ENCODE peak calls at places on chromosomes 6 and 20, in four cellular contexts. J, V, X and L are unnamed samples.

GRCh38 chr6:159633196-159633595 is 59.8 kb downstream of the SOD2 start:
- DNase-seq in J (peak), V (no peak), X (no peak), L (no peak)

GRCh38 chr20:47043076-47043475 is 148.4 kb downstream of the EYA2 start:
- DNase-seq in J (no peak), V (no peak), X (no peak), L (no peak)

GRCh38 chr6:170149681-170150589 is 140.9 kb downstream of the DLL1 start:
- DNase-seq in J (no peak), V (no peak), X (no peak), L (peak)

GRCh38 chr6:161985911-161986310 is 712.0 kb upstream of the AGPAT4 start:
- DNase-seq in J (no peak), V (no peak), X (no peak), L (no peak)

GRCh38 chr6:7307533-7307932 is 5.5 kb downstream of the SSR1 start:
- DNase-seq in J (no peak), V (no peak), X (no peak), L (no peak)

GRCh38 chr6:89970609-89971337 is 76.5 kb downstream of the GJA10 start:
- DNase-seq in J (peak), V (no peak), X (no peak), L (no peak)

GRCh38 chr6:45759134-45759849 is 256.4 kb downstream of the CLIC5 start:
- DNase-seq in J (no peak), V (no peak), X (no peak), L (no peak)

GRCh38 chr6:136085370-136086115 is 164.6 kb downstream of the MTFR2 start:
- DNase-seq in J (no peak), V (no peak), X (no peak), L (no peak)

GRCh38 chr20:58139849-58140786 is 88.3 kb downstream of the ANKRD60 start:
- DNase-seq in J (no peak), V (no peak), X (no peak), L (no peak)

GRCh38 chr6:9583946-9584345 is 830.9 kb downstream of the TFAP2A start:
- DNase-seq in J (no peak), V (no peak), X (no peak), L (no peak)

GRCh38 chr20:6685181-6685582 is 82.3 kb upstream of the BMP2 start:
- DNase-seq in J (no peak), V (no peak), X (no peak), L (no peak)

GRCh38 chr6:22290045-22290444 is 6.8 kb downstream of the PRL start:
- DNase-seq in J (no peak), V (no peak), X (no peak), L (no peak)

DNA sequence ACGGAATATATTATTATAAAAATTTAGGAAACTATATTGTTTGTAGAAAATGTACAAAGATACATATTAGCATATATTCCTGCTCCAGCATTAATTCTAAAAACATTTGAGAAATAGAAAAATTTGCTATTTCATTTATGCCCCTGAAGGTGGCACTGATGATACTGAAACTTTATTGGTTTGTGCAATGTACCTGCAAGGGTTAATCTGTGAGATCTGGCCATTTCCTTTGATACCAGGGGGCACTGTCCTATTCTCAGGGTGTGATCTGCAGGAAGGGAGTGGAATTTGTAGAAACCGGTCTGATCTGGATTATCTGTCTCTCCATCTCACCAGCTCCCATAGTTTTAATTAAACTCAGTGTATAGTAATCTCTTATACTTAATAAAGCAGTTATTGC is 625.1 kb upstream of the IMPG1 start:
- DNase-seq in J (no peak), V (no peak), X (no peak), L (no peak)
- TF ChIP-seq CTCF in J (no peak), V (peak), X (no peak), L (peak)

DNA sequence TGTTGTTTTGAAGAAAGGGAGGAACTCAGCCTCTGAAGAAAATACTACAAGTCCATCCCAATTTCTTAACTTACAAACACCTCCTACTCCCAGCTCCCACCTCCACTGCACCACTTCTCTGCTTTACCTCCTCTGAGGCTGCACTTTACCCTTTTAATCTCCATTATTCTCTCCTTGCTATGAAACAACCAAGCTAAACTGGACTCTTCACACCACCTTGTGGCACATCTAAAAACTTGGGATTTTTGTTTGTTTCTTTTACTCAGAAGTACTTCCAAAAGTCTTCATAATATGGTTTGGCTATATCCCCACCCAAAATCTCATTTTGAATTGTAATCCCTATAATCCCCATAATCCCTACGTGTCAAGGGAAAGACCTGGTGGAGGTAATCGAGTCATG is 142.2 kb downstream of the MOXD1 start:
- DNase-seq in J (no peak), V (no peak), X (no peak), L (no peak)
- TF ChIP-seq CTCF in J (no peak), V (no peak), X (no peak), L (peak)

DNA sequence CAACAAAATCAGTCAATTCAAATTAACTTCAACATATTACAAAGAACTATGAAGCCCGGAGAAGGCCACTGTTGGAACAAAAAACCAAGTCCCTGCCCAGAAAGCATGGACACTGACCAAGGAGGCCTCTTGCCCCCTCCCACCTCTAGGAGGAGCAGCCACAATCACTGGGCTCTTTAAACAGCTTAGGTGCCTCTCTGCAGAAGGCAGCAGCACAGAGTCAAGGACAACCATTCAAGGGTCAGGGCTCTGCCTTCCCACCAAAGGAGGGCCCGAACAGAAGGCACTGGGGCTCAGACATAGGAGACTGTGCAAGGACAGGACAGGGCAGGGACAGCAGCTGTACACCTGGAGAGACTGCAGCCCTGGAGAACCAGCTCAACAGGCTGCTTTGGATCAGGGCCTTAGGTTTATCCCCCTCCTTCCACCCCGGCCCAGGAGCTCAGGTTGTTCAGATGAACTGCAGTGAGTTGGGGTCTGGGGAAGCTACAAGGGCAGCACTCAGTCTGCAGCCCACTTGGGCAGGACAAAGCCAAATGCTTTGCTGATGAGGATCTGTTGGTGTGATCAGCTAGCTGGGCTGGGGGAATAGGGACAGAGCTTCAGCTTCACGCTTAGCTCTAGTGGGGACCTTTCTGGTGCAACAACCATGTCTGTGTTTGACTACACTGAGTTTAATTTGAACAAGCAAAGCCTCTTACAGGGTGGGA is 17.8 kb downstream of the TOMM34 start:
- DNase-seq in J (no peak), V (no peak), X (no peak), L (no peak)
- TF ChIP-seq CTCF in J (no peak), V (no peak), X (peak), L (no peak)

DNA sequence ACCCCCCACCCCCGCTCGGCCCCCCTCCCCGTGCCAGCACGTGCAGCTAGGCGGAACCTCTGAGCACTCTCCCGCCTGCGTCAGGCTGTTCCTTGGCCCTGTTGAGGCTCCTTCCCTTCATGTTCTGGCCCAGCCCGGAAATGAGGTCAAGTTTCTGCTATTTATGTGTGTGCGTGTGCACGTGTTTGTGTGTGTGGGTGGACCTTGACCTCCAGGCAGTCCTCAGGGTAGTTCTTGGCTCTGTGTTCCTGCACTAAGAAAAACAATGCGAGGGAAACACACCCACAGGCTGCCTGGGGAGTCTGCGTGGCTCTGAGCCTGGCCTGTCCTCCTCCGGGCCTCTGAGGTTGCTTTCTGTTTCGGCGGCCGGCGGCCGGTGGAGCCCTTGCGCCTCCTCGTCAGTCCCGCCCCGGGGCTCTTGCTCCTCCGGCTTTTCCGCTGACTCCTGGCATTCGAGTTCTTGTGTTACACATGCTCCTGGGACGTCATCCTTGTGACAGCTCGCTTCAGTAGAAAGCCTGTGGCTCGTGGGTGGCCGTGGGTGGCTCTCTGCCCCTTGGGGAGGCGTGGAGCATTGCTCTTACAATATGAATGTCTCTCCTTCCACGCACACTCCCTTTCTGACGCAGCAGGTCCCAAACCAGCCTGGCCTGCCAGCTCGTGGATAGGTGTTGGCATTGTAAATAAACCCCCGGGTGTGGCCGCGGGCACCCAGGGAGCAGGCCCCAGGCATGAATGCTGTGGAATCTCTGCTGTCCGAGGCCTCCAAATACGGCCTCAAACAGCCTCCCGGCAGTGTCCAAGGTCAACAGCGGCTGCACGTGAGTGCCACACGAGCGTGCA is 10.0 kb downstream of the SLCO4A1 start:
- DNase-seq in J (peak), V (peak), X (peak), L (no peak)
- TF ChIP-seq CTCF in J (no peak), V (no peak), X (no peak), L (peak)

GRCh38 chr20:36885355-36885754 is 9.4 kb downstream of the TLDC2 start:
- DNase-seq in J (no peak), V (no peak), X (no peak), L (no peak)
- TF ChIP-seq CTCF in J (no peak), V (no peak), X (no peak), L (peak)

GRCh38 chr6:79946773-79947190 is 571 bp downstream of the ELOVL4 start:
- DNase-seq in J (no peak), V (no peak), X (peak), L (no peak)

GRCh38 chr6:79943133-79943532 is 4.2 kb downstream of the ELOVL4 start:
- DNase-seq in J (no peak), V (no peak), X (no peak), L (no peak)

GRCh38 chr6:79946242-79946641 is 1.1 kb downstream of the ELOVL4 start:
- DNase-seq in J (peak), V (no peak), X (no peak), L (no peak)

GRCh38 chr6:79949235-79949634 is 1.9 kb upstream of the ELOVL4 start:
- DNase-seq in J (peak), V (no peak), X (peak), L (no peak)

DNA sequence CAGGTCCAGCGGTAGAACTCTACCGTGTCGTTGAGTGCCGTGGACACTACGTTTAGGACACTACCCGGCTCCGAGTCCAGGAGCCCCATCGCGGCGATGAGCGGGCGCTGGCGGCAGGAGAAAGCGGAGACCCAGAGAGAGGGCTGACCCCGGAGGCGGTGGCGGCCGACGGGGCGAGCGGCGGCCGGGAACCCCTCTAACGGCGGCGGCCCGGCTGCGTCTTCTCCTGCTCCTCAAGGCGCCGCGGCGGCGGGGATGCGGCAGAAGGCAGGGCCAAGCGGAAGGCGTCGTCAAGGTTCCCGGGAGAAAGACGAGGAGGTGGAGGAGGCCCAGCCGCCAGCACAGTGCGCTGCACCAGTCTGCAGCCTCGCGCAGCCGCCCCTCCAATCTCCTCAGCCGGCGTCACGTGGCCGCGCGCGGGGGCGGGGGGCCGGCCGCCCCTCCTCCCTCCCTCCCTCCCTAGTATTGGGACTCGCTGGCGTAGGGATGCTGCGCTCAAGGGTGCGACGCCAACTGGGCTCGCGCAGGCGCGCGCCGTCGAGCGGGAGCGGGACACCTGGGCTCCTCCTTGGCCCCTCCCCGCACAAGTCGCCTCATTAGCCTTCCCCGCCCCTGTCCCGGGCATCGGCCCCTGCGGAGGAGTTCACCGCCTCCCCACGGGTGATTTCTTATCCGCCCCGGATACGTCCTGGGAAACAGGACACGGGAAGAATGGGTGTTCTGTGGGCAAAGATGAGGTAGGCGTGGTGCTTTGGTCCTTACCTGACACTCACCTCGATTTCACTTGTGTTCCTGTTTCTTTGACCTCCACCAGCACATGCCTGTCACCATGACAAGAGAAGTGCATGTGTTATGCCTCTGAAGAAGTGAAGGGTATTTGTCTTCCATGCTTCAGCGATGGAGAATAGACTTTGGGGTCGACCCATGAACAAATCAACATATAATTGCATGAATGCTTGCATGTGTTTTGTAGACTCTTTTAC is at the start of gene ELOVL4:
- DNase-seq in J (peak), V (no peak), X (peak), L (no peak)
- TF ChIP-seq CTCF in J (no peak), V (no peak), X (no peak), L (no peak)

GRCh38 chr20:34536798-34537394 is 20.7 kb downstream of the DYNLRB1 start:
- DNase-seq in J (peak), V (peak), X (no peak), L (no peak)
- TF ChIP-seq CTCF in J (peak), V (peak), X (peak), L (peak)

GRCh38 chr6:29517245-29517644 is 29.5 kb upstream of the MAS1L start:
- DNase-seq in J (no peak), V (no peak), X (no peak), L (no peak)
- TF ChIP-seq CTCF in J (no peak), V (no peak), X (no peak), L (no peak)